ENCODE peak calls at places on chromosomes 12 and 14, in five cellular contexts. G is Daoy; F is anterior cingulate cortex; V is KG1; S is stimulated activated CD4-positive, alpha-beta T cell treated with anti-CD3 and anti-CD28 coated beads, TNF-alpha, amount 100 ng/mL, for 1 hour. Z is an unnamed sample.
A peak's percentile ranks its signal among the peaks of the same experiment; 100 is the strongest.

GRCh38 chr12:19129486-19130223 is at the start of gene PLEKHA5:
- DNase-seq in V (no peak), S (peak; percentile 1), F (peak; percentile 72), G (peak; percentile 85), Z (peak; percentile 21)

GRCh38 chr12:25087596-25087995 is 107.4 kb downstream of the DNAI7 start:
- DNase-seq in S (no peak), V (no peak), F (no peak), G (no peak), Z (no peak)

GRCh38 chr12:1880876-1881275 is 37.6 kb downstream of the CACNA2D4 start:
- DNase-seq in F (no peak), S (no peak), G (peak; percentile 2), V (no peak), Z (no peak)

GRCh38 chr12:130184531-130185090 is 22.3 kb downstream of the FZD10 start:
- DNase-seq in F (no peak), S (no peak), V (no peak), G (no peak), Z (no peak)

GRCh38 chr14:97757491-97757890 is 960.3 kb downstream of the VRK1 start:
- DNase-seq in S (no peak), F (no peak), G (no peak), V (no peak), Z (no peak)

GRCh38 chr12:48601013-48601756 is 31.3 kb upstream of the LALBA start:
- DNase-seq in V (no peak), G (peak; percentile 43), S (no peak), F (no peak), Z (no peak)

GRCh38 chr14:69246331-69246730 is 13.6 kb upstream of the GALNT16 start:
- DNase-seq in V (no peak), F (no peak), S (no peak), G (no peak), Z (no peak)

GRCh38 chr14:61258985-61259384 is 22.2 kb downstream of the TMEM30B start:
- DNase-seq in V (no peak), S (no peak), F (no peak), G (peak; percentile 38), Z (no peak)

GRCh38 chr14:95296595-95297365 is 22.9 kb downstream of the CLMN start:
- DNase-seq in V (no peak), F (no peak), S (no peak), G (no peak), Z (no peak)

GRCh38 chr14:104530651-104531050 is 48.9 kb upstream of the C14orf180 start:
- DNase-seq in G (no peak), V (no peak), S (no peak), F (no peak), Z (no peak)

GRCh38 chr12:114018669-114019068 is 52.5 kb upstream of the RBM19 start:
- DNase-seq in G (no peak), V (no peak), S (no peak), F (no peak), Z (no peak)

GRCh38 chr12:4809013-4809448 is 88.8 kb downstream of the GALNT8 start:
- DNase-seq in G (peak; percentile 64), V (no peak), F (peak; percentile 61), S (no peak), Z (no peak)

GRCh38 chr12:32615441-32615840 is 63.7 kb upstream of the DNM1L start:
- DNase-seq in G (no peak), V (no peak), S (no peak), F (no peak), Z (no peak)